ENCODE peak calls at places on chromosomes 7 and 10, in seven cellular contexts. H, I, F, Z, V, Y and J are unnamed samples.
A peak's percentile ranks its signal among the peaks of the same experiment; 100 is the strongest.

GRCh38 chr7:87225696-87226095 is 6.2 kb upstream of the TMEM243 start:
- DNase-seq in I (peak; percentile 21), Z (no peak), H (peak; percentile 39), V (no peak), Y (no peak), F (peak; percentile 35), J (no peak)

GRCh38 chr7:94394399-94395140 is at the start of gene COL1A2:
- DNase-seq in Z (no peak), Y (no peak), H (peak; percentile 91), F (peak; percentile 61), I (peak; percentile 98), V (peak; percentile 78), J (no peak)

GRCh38 chr7:112414855-112415490 is 35.3 kb upstream of the IFRD1 start:
- DNase-seq in I (peak; percentile 55), H (peak; percentile 64), Z (peak; percentile 72), V (no peak), Y (no peak), F (no peak), J (no peak)

GRCh38 chr10:24272374-24272773 is 63.4 kb downstream of the KIAA1217 start:
- DNase-seq in H (no peak), V (no peak), I (no peak), Z (no peak), Y (no peak), F (no peak), J (no peak)

GRCh38 chr10:1454428-1454827 is 282.9 kb downstream of the ADARB2 start:
- DNase-seq in V (no peak), Z (no peak), I (no peak), F (no peak), Y (no peak), H (no peak), J (no peak)

GRCh38 chr10:10605551-10606081 is 412.1 kb upstream of the CELF2 start:
- DNase-seq in I (peak; percentile 100), Y (no peak), F (peak; percentile 69), Z (no peak), H (peak; percentile 2), V (no peak), J (no peak)

GRCh38 chr10:97001183-97001991 is 169.3 kb downstream of the LCOR start:
- DNase-seq in F (no peak), Y (no peak), Z (no peak), V (peak; percentile 80), I (no peak), H (no peak), J (no peak)

GRCh38 chr7:50264908-50265307 is 39.6 kb upstream of the IKZF1 start:
- DNase-seq in Y (peak; percentile 38), V (no peak), Z (no peak), I (no peak), H (peak; percentile 1), F (no peak), J (no peak)

GRCh38 chr7:28530175-28531142 is 118.1 kb downstream of the CREB5 start:
- DNase-seq in I (peak; percentile 71), Z (no peak), Y (no peak), H (peak; percentile 18), V (no peak), F (no peak), J (no peak)

GRCh38 chr7:123635551-123636359 is 19.9 kb upstream of the LMOD2 start:
- DNase-seq in F (no peak), Z (peak; percentile 50), V (no peak), H (peak; percentile 36), I (peak; percentile 76), Y (no peak), J (no peak)

GRCh38 chr10:24513155-24513554 is 210.5 kb downstream of the ARHGAP21 start:
- DNase-seq in H (peak; percentile 35), F (no peak), I (peak; percentile 54), Z (peak; percentile 45), V (peak; percentile 86), Y (no peak), J (no peak)

GRCh38 chr7:1192171-1192676 is 32.2 kb upstream of the ZFAND2A start:
- DNase-seq in V (peak; percentile 35), F (peak; percentile 82), H (peak; percentile 79), Y (no peak), I (peak; percentile 93), Z (no peak), J (no peak)

GRCh38 chr10:80144302-80145131 is 12.0 kb downstream of the PLAC9 start:
- DNase-seq in Z (peak; percentile 68), H (no peak), F (no peak), V (peak; percentile 85), Y (no peak), I (no peak), J (peak; percentile 69)

GRCh38 chr7:27199820-27200760 is at the start of gene HOXA13:
- DNase-seq in H (peak; percentile 75), I (no peak), Z (peak; percentile 92), V (peak; percentile 43), Y (peak; percentile 42), F (no peak), J (no peak)

GRCh38 chr10:33952692-33953360 is 618.4 kb upstream of the NRP1 start:
- DNase-seq in F (peak; percentile 23), Z (no peak), Y (no peak), H (peak; percentile 47), V (no peak), I (no peak), J (no peak)

GRCh38 chr10:10315989-10316388 is 701.7 kb upstream of the CELF2 start:
- DNase-seq in V (no peak), F (no peak), I (no peak), Z (no peak), H (no peak), Y (no peak), J (no peak)

GRCh38 chr7:36487756-36488336 is 98.2 kb downstream of the ANLN start:
- DNase-seq in Z (peak; percentile 79), I (peak; percentile 77), F (peak; percentile 57), H (peak; percentile 71), Y (no peak), V (no peak), J (no peak)

GRCh38 chr10:78338717-78339116 is 305.1 kb downstream of the RPS24 start:
- DNase-seq in H (no peak), Z (no peak), V (peak; percentile 12), F (no peak), Y (no peak), I (no peak), J (peak; percentile 12)

GRCh38 chr7:140000666-140001268 is 62.0 kb downstream of the PARP12 start:
- DNase-seq in I (no peak), Y (no peak), V (peak; percentile 60), H (no peak), Z (no peak), F (no peak), J (no peak)

GRCh38 chr10:125034671-125035070 is 92.7 kb downstream of the ZRANB1 start:
- DNase-seq in I (peak; percentile 44), Y (no peak), V (no peak), F (no peak), Z (no peak), H (peak; percentile 33), J (no peak)

GRCh38 chr7:101804642-101805401 is 12.6 kb upstream of the CUX1 start:
- DNase-seq in Y (no peak), Z (peak; percentile 60), I (no peak), H (no peak), V (peak; percentile 22), F (no peak), J (no peak)

GRCh38 chr10:100784126-100784525 is 38.7 kb downstream of the PAX2 start:
- DNase-seq in H (no peak), V (peak; percentile 62), Y (no peak), F (no peak), Z (no peak), I (no peak), J (peak; percentile 27)

GRCh38 chr10:113680172-113681111 is 730 bp downstream of the CASP7 start:
- DNase-seq in H (peak; percentile 87), V (peak; percentile 83), Z (peak; percentile 68), F (peak; percentile 78), Y (peak; percentile 51), I (peak; percentile 73), J (peak; percentile 72)

GRCh38 chr7:141221007-141221612 is 147.2 kb downstream of the TMEM178B start:
- DNase-seq in Y (no peak), I (no peak), H (peak; percentile 32), V (no peak), Z (peak; percentile 14), F (no peak), J (no peak)

GRCh38 chr10:76082956-76083355 is 651.5 kb downstream of the LRMDA start:
- DNase-seq in Z (no peak), F (peak; percentile 63), V (no peak), Y (no peak), I (peak; percentile 13), H (peak; percentile 94), J (no peak)

GRCh38 chr7:11486271-11486670 is 345.7 kb downstream of the THSD7A start:
- DNase-seq in Y (no peak), Z (peak; percentile 22), H (no peak), V (no peak), F (no peak), I (peak; percentile 30), J (no peak)

GRCh38 chr7:50400114-50400513 is 50.0 kb downstream of the FIGNL1 start:
- DNase-seq in Y (no peak), V (no peak), I (no peak), H (no peak), F (no peak), Z (no peak), J (no peak)

GRCh38 chr10:109174526-109174925 is 748.8 kb downstream of the XPNPEP1 start:
- DNase-seq in Y (no peak), H (no peak), Z (no peak), I (no peak), V (no peak), F (no peak), J (no peak)

GRCh38 chr10:31146496-31147219 is 115.0 kb upstream of the ZNF438 start:
- DNase-seq in F (peak; percentile 35), I (peak; percentile 77), V (no peak), H (peak; percentile 87), Y (no peak), Z (peak; percentile 62), J (no peak)

GRCh38 chr10:22765660-22766547 is 51.5 kb upstream of the PIP4K2A start:
- DNase-seq in I (no peak), V (no peak), Z (no peak), H (no peak), Y (no peak), F (no peak), J (no peak)

GRCh38 chr10:50552771-50553535 is 70.8 kb downstream of the SGMS1 start:
- DNase-seq in I (peak; percentile 40), Z (peak; percentile 52), V (peak; percentile 69), Y (peak; percentile 35), H (peak; percentile 65), F (no peak), J (peak; percentile 69)